ENCODE peak calls at places on chromosome 22, in five cellular contexts. M is body of pancreas, L is A549, Q is IMR-90, S is sigmoid colon. Z is an unnamed sample. For H3K4me1, the result is how much of the 10 kb centered on the place peaks cover.

GRCh38 chr22:41687901-41688364 is 734 bp downstream of the SNU13 start:
- DNase-seq in M (peak), L (no peak), Q (peak), S (no peak), Z (peak)

GRCh38 chr22:44625981-44626687 is 75.9 kb upstream of the PRR5 start:
- DNase-seq in M (peak), L (peak), Q (peak), S (peak), Z (peak)

GRCh38 chr22:28903080-28903479 is 19.7 kb downstream of the ZNRF3 start:
- DNase-seq in M (no peak), L (no peak), Q (no peak), S (no peak), Z (no peak)

GRCh38 chr22:35645646-35646045 is 2.6 kb upstream of the APOL6 start:
- DNase-seq in M (no peak), L (no peak), Q (no peak), S (no peak), Z (no peak)

GRCh38 chr22:20456722-20457076 is 19.1 kb upstream of the SCARF2 start:
- DNase-seq in M (no peak), L (no peak), Q (no peak), S (peak), Z (no peak)

GRCh38 chr22:43996981-43997265 is 27.2 kb upstream of the PARVB start:
- DNase-seq in M (no peak), L (no peak), Q (no peak), S (peak), Z (no peak)

GRCh38 chr22:44352378-44353062 is 39.8 kb upstream of the SHISAL1 start:
- DNase-seq in M (no peak), L (no peak), Q (no peak), S (peak), Z (no peak)

GRCh38 chr22:29431986-29432385 is 6.4 kb upstream of the RFPL1 start:
- DNase-seq in M (no peak), L (no peak), Q (no peak), S (no peak), Z (peak)

GRCh38 chr22:30423296-30423958 is 2.1 kb upstream of the MTFP1 start:
- DNase-seq in M (no peak), L (no peak), Q (no peak), S (peak), Z (peak)

GRCh38 chr22:35868938-35869337 is 151.3 kb downstream of the APOL5 start:
- DNase-seq in M (no peak), L (no peak), Q (peak), S (no peak), Z (no peak)

GRCh38 chr22:20137113-20137512 is 5.5 kb downstream of the ZDHHC8 start:
- DNase-seq in M (no peak), L (no peak), Q (no peak), S (no peak), Z (no peak)

GRCh38 chr22:18078329-18079041 is 695 bp downstream of the PEX26 start:
- DNase-seq in M (peak), L (peak), Q (peak), S (no peak), Z (peak)

GRCh38 chr22:44638966-44639739 is 62.9 kb upstream of the PRR5 start:
- DNase-seq in M (no peak), L (no peak), Q (no peak), S (peak), Z (peak)

GRCh38 chr22:44840611-44841322 is 88.4 kb downstream of the ARHGAP8 start:
- DNase-seq in M (no peak), L (no peak), Q (no peak), S (no peak), Z (no peak)

GRCh38 chr22:18048441-18048898 is 24.1 kb upstream of the MICAL3 start:
- DNase-seq in M (no peak), L (no peak), Q (peak), S (peak), Z (no peak)

GRCh38 chr22:44366372-44367310 is 53.9 kb upstream of the SHISAL1 start:
- DNase-seq in M (no peak), L (no peak), Q (peak), S (peak), Z (no peak)

GRCh38 chr22:20509344-20510047 is 2.1 kb downstream of the MED15 start:
- DNase-seq in M (peak), L (peak), Q (peak), S (peak), Z (no peak)

GRCh38 chr22:37208401-37209139 is 3.7 kb downstream of the SSTR3 start:
- DNase-seq in M (no peak), L (no peak), Q (no peak), S (peak), Z (no peak)

GRCh38 chr22:40512426-40513136 is 123.9 kb downstream of the MRTFA start:
- DNase-seq in M (peak), L (peak), Q (peak), S (peak), Z (no peak)

GRCh38 chr22:23113847-23114720 is 27.7 kb downstream of the RSPH14 start:
- DNase-seq in M (no peak), L (no peak), Q (no peak), S (no peak), Z (peak)

GRCh38 chr22:37173709-37174108 is 14.3 kb downstream of the C1QTNF6 start:
- DNase-seq in M (no peak), L (no peak), Q (no peak), S (peak), Z (no peak)

GRCh38 chr22:18091916-18092526 is 14.2 kb downstream of the PEX26 start:
- DNase-seq in M (peak), L (peak), Q (peak), S (peak), Z (no peak)

GRCh38 chr22:36197601-36198146 is 3.9 kb downstream of the APOL4 start:
- DNase-seq in M (no peak), L (no peak), Q (no peak), S (no peak), Z (no peak)

GRCh38 chr22:42969348-42969975 is 45.5 kb downstream of the PACSIN2 start:
- DNase-seq in M (no peak), L (no peak), Q (peak), S (no peak), Z (no peak)

GRCh38 chr22:41595703-41596102 is 6.1 kb upstream of the PMM1 start:
- DNase-seq in M (no peak), L (no peak), Q (no peak), S (no peak), Z (no peak)

GRCh38 chr22:22691055-22691454 is 46.6 kb downstream of the GGTLC2 start:
- DNase-seq in M (no peak), L (no peak), Q (no peak), S (no peak), Z (no peak)

GRCh38 chr22:42939941-42940653 is 74.9 kb downstream of the PACSIN2 start:
- DNase-seq in M (peak), L (peak), Q (peak), S (no peak), Z (peak)

GRCh38 chr22:44718418-44718817 is 16.4 kb downstream of the PRR5 start:
- DNase-seq in M (no peak), L (no peak), Q (no peak), S (no peak), Z (no peak)

GRCh38 chr22:17268501-17269223 is 49.4 kb upstream of the ADA2 start:
- DNase-seq in M (no peak), L (no peak), Q (no peak), S (no peak), Z (no peak)

GRCh38 chr22:18994780-18995711 is 59.0 kb upstream of the PRODH start:
- DNase-seq in M (peak), L (no peak), Q (no peak), S (no peak), Z (no peak)

GRCh38 chr22:27573992-27574391 is 227.6 kb downstream of the MN1 start:
- DNase-seq in M (no peak), L (no peak), Q (peak), S (no peak), Z (no peak)

GRCh38 chr22:36701941-36702640 is 1.5 kb downstream of the CACNG2 start:
- DNase-seq in M (no peak), L (no peak), Q (no peak), S (no peak), Z (no peak)

GRCh38 chr22:30421695-30422480 is 3.7 kb upstream of the MTFP1 start:
- DNase-seq in M (no peak), L (no peak), Q (no peak), S (no peak), Z (no peak)

GRCh38 chr22:41561788-41562187 is 978 bp downstream of the CSDC2 start:
- DNase-seq in M (peak), L (no peak), Q (no peak), S (no peak), Z (no peak)

GRCh38 chr22:26535499-26535898 is 23.2 kb upstream of the TFIP11 start:
- DNase-seq in M (no peak), L (no peak), Q (no peak), S (no peak), Z (no peak)

GRCh38 chr22:26534874-26535470 is 22.7 kb upstream of the TFIP11 start:
- DNase-seq in M (no peak), L (no peak), Q (no peak), S (no peak), Z (no peak)

GRCh38 chr22:26536762-26537134 is 24.5 kb upstream of the TFIP11 start:
- DNase-seq in M (no peak), L (no peak), Q (no peak), S (no peak), Z (no peak)

GRCh38 chr22:26536056-26536761 is 23.9 kb upstream of the TFIP11 start:
- DNase-seq in M (peak), L (no peak), Q (no peak), S (no peak), Z (no peak)

DNA sequence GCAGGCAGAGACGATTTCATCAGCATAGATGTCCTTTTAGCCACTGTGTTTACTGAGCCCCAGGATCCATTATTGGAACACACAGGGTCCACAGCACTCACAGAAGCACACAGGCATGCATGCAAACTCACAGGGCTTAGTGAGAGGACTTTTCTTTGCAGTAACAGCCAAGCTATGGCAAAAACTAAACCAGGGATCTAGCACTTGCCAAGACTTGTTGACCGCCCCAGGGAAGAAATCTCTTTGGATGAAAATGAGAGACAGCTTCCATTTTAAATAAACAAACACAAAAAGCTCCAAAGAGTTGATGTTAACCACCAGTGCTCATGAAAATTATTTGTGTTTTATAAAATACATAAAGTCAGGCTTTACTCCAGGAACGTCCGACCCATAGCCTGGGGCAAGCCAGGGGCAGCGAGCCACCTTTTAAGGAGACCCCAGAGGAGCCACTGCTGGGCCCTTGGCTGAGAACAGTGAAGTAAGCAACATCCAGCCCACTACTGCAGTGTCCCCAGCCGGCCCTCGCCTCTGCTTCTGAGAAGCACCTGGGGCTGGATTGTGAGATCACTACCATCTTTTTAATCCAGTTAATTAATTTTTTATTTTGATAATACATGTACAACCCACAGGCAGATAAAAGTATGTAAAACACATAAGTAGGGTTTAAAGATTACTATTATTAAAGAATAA is 22.0 kb upstream of the TFIP11 start:
- DNase-seq in M (no peak), L (no peak), Q (no peak), S (no peak), Z (no peak)
- H3K4me3 ChIP-seq in M (no peak), L (no peak), Q (no peak), S (no peak), Z (no peak)

DNA sequence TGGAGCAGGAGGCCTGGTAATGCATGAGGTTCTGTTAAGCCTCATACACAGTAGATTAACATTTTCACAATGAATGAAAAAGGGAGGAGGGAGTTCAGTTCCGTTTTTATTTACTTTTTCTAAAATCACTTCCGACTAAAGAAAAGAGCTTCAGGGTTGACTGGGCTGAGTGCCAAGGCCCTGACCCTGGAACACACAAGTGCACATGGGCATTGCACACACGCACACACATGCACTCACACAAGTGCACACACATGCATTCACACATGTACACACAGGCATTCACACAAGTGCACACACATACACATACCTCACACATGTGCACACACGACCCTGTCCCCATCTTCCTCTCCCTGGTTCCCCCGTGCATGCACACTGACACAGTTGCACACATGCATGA is 303.3 kb downstream of the BRD1 start:
- DNase-seq in M (no peak), L (no peak), Q (no peak), S (no peak), Z (no peak)
- H3K4me1 ChIP-seq in M (under half), L (under half), Q (under half), S (under half), Z (under half)

DNA sequence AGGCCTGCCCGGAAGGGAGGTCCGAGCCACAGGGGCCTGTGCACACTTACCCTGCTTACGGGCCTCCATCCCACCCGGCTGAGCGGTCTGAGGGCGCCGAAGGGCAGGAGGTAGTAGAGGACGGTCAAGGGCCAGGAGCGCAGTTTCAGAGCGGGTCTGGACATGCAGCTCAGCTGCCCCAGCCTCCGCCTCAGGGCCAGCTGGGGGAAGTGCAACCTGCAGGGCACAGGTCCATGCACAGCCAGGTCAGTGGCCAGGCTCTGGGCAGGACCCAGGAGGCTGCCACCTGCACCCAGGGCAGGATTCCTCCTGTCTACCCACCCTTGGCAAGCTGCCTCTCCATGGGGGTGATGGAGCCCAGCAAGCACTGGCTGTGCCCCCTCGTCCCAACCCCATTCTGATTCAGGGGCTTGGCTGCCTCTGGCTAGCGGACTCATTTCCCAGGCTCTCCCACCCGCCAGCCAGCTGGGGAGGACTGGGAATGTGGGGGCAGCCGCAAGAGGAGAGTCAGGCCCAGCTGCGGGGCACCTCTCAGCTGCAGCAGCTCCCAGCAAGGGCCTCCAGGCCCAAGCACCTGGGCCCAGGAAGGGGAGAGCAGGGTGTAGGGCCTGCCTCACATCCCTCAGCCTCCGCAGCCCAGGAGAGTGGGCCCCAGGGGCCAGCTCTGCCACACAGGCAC is 38.2 kb downstream of the PISD start:
- DNase-seq in M (no peak), L (no peak), Q (no peak), S (no peak), Z (no peak)
- TF ChIP-seq POLR2A in M (no peak), L (no peak), Q (no peak), S (no peak), Z (no peak)

GRCh38 chr22:39254789-39255298 is 10.1 kb upstream of the PDGFB start:
- DNase-seq in M (no peak), L (no peak), Q (peak), S (no peak), Z (no peak)

GRCh38 chr22:39251762-39252460 is 7.1 kb upstream of the PDGFB start:
- DNase-seq in M (no peak), L (no peak), Q (no peak), S (no peak), Z (no peak)

GRCh38 chr22:39254122-39254521 is 9.3 kb upstream of the PDGFB start:
- DNase-seq in M (no peak), L (no peak), Q (no peak), S (no peak), Z (no peak)

GRCh38 chr22:39252461-39253391 is 7.9 kb upstream of the PDGFB start:
- DNase-seq in M (no peak), L (no peak), Q (peak), S (no peak), Z (no peak)

DNA sequence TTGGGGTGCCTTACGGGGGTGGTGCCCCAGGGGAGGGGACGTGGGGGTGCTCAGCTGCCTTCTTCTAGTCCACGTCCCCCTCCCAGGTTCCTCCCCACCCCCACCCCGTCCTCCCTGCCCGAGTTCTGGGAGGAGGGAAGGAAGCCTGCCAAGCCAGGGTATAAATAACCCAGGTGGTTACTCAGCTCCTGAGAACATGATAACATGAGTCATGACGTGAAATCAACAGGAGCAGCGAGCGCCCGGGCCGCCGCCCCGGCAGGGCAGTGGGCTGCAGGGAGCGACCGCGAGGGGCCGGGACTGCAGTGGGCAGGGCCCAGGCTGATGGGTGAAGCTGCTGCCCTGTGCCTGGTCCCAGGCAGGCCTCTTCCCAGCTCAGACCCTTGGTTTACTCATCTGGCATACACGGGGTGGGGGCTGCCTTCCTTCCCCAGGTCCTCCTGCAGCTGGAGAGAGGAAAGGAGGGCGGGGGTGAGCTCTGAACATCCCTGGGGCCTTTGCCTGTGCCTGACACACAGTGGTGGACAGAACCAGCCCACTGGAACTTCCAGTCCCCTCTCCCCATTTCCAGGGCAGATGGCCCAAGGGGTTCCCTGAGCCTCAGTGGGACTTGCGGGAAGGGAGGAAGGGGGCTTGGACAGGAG is 8.8 kb upstream of the PDGFB start:
- DNase-seq in M (peak), L (peak), Q (peak), S (no peak), Z (peak)
- H3K4me3 ChIP-seq in M (no peak), L (peak), Q (no peak), S (no peak), Z (no peak)

GRCh38 chr22:46108564-46109473 is 41.5 kb upstream of the PPARA start:
- DNase-seq in M (peak), L (no peak), Q (peak), S (peak), Z (no peak)

GRCh38 chr22:46109474-46110003 is 40.8 kb upstream of the PPARA start:
- DNase-seq in M (no peak), L (no peak), Q (no peak), S (no peak), Z (no peak)

GRCh38 chr22:46107089-46107664 is 43.1 kb upstream of the PPARA start:
- DNase-seq in M (peak), L (no peak), Q (no peak), S (peak), Z (peak)

GRCh38 chr22:46106279-46107022 is 43.9 kb upstream of the PPARA start:
- DNase-seq in M (no peak), L (no peak), Q (no peak), S (no peak), Z (peak)

DNA sequence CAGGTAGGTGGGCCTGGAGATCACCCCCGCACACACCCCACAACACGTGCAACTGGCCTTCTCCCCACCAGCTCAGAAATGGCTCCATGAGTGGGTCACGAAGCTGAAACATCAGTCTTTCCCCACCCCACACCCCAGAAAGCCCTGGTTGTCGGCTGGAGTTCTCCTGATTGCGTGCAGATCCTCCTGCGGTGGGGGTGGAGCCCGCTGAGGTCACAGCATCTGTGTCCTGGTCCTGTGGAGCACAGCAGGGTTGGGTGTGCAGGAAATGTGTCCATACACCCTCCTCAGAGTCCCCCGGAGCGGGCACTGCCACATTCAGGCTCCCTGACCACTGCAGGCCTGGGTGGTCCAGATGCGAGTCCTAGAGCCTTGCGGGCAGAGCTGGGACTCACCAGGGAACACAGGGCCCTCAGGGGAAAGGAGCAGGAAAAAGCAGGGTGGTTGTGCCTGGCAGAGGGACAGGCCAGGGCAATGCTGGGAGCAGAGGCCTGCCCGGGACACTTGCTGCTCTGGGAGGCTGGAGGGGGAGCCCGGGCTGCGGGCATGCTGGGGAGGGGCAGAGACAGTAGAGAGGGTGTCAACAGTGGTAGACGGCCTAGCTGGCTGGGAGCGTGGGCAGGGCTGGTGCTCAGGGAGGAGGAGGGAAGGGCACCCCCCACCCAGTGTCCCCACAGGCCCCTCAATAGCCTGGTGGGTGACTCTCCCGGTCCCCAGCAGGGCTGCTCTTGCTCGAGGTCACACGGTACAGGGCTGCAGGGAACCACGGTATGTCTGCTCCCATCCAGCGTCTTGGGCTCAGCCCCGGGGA is 42.4 kb upstream of the PPARA start:
- DNase-seq in M (no peak), L (no peak), Q (no peak), S (peak), Z (no peak)
- H3K4me1 ChIP-seq in M (half or more), L (half or more), Q (under half), S (half or more), Z (half or more)

GRCh38 chr22:25447689-25448434 is 116.6 kb upstream of the GRK3 start:
- DNase-seq in M (peak), L (peak), Q (peak), S (peak), Z (peak)
- TF ChIP-seq POLR2A in M (no peak), L (peak), Q (peak), S (no peak), Z (peak)

Z was measured in upper lobe of left lung.